ENCODE peak calls at places on chromosomes 2 and 18, in ten cellular contexts. One of them, this sample, is unnamed.

GRCh38 chr2:222423632-222424280 is 587 bp upstream of the SGPP2 start:
- DNase-seq in A172: no peak
- DNase-seq in activated T-helper 1 cell treated with anti-CD3 and anti-CD28 coated beads, Interleukin-2, amount 50 U/mL, for 16 hours: peak; percentile 34
- DNase-seq in NCI-H1694 treated with DMSO at 0.1 percent for 48 hours: no peak
- DNase-seq in coronary artery: no peak
- DNase-seq in HS-27A: no peak
- DNase-seq in neural crest cell: no peak
- DNase-seq in omental fat pad: peak; percentile 39
- DNase-seq in fibroblast of the conjunctiva: no peak
- DNase-seq in activated gamma-delta T cell treated with anti-CD3 and anti-CD28 coated beads, Interleukin-2, amount 50 U/mL, for 16 hours: no peak
- DNase-seq in this sample: no peak

GRCh38 chr18:48139427-48140347 is 209.2 kb upstream of the SMAD2 start:
- DNase-seq in A172: peak; percentile 60
- DNase-seq in activated T-helper 1 cell treated with anti-CD3 and anti-CD28 coated beads, Interleukin-2, amount 50 U/mL, for 16 hours: no peak
- DNase-seq in NCI-H1694 treated with DMSO at 0.1 percent for 48 hours: no peak
- DNase-seq in coronary artery: no peak
- DNase-seq in HS-27A: no peak
- DNase-seq in neural crest cell: no peak
- DNase-seq in omental fat pad: no peak
- DNase-seq in fibroblast of the conjunctiva: no peak
- DNase-seq in activated gamma-delta T cell treated with anti-CD3 and anti-CD28 coated beads, Interleukin-2, amount 50 U/mL, for 16 hours: no peak
- DNase-seq in this sample: no peak

GRCh38 chr2:237689569-237690131 is 62.3 kb downstream of the LRRFIP1 start:
- DNase-seq in A172: no peak
- DNase-seq in activated T-helper 1 cell treated with anti-CD3 and anti-CD28 coated beads, Interleukin-2, amount 50 U/mL, for 16 hours: no peak
- DNase-seq in NCI-H1694 treated with DMSO at 0.1 percent for 48 hours: no peak
- DNase-seq in coronary artery: no peak
- DNase-seq in HS-27A: no peak
- DNase-seq in neural crest cell: no peak
- DNase-seq in omental fat pad: no peak
- DNase-seq in fibroblast of the conjunctiva: no peak
- DNase-seq in activated gamma-delta T cell treated with anti-CD3 and anti-CD28 coated beads, Interleukin-2, amount 50 U/mL, for 16 hours: no peak
- DNase-seq in this sample: no peak

GRCh38 chr2:119064567-119064966 is 94.0 kb downstream of the C1QL2 start:
- DNase-seq in A172: no peak
- DNase-seq in activated T-helper 1 cell treated with anti-CD3 and anti-CD28 coated beads, Interleukin-2, amount 50 U/mL, for 16 hours: no peak
- DNase-seq in NCI-H1694 treated with DMSO at 0.1 percent for 48 hours: no peak
- DNase-seq in coronary artery: no peak
- DNase-seq in HS-27A: no peak
- DNase-seq in neural crest cell: no peak
- DNase-seq in omental fat pad: no peak
- DNase-seq in fibroblast of the conjunctiva: no peak
- DNase-seq in activated gamma-delta T cell treated with anti-CD3 and anti-CD28 coated beads, Interleukin-2, amount 50 U/mL, for 16 hours: no peak
- DNase-seq in this sample: no peak

GRCh38 chr18:3266062-3266608 is 4.2 kb downstream of the MYL12B start:
- DNase-seq in A172: no peak
- DNase-seq in activated T-helper 1 cell treated with anti-CD3 and anti-CD28 coated beads, Interleukin-2, amount 50 U/mL, for 16 hours: no peak
- DNase-seq in NCI-H1694 treated with DMSO at 0.1 percent for 48 hours: no peak
- DNase-seq in coronary artery: no peak
- DNase-seq in HS-27A: no peak
- DNase-seq in neural crest cell: no peak
- DNase-seq in omental fat pad: no peak
- DNase-seq in fibroblast of the conjunctiva: no peak
- DNase-seq in activated gamma-delta T cell treated with anti-CD3 and anti-CD28 coated beads, Interleukin-2, amount 50 U/mL, for 16 hours: no peak
- DNase-seq in this sample: no peak

GRCh38 chr18:40904295-40904694 is 1050.7 kb upstream of the PIK3C3 start:
- DNase-seq in A172: peak; percentile 23
- DNase-seq in activated T-helper 1 cell treated with anti-CD3 and anti-CD28 coated beads, Interleukin-2, amount 50 U/mL, for 16 hours: no peak
- DNase-seq in NCI-H1694 treated with DMSO at 0.1 percent for 48 hours: peak; percentile 77
- DNase-seq in coronary artery: no peak
- DNase-seq in HS-27A: no peak
- DNase-seq in neural crest cell: no peak
- DNase-seq in omental fat pad: no peak
- DNase-seq in fibroblast of the conjunctiva: no peak
- DNase-seq in activated gamma-delta T cell treated with anti-CD3 and anti-CD28 coated beads, Interleukin-2, amount 50 U/mL, for 16 hours: no peak
- DNase-seq in this sample: no peak

GRCh38 chr2:70385204-70385603 is 83.3 kb upstream of the FAM136A start:
- DNase-seq in A172: no peak
- DNase-seq in activated T-helper 1 cell treated with anti-CD3 and anti-CD28 coated beads, Interleukin-2, amount 50 U/mL, for 16 hours: no peak
- DNase-seq in NCI-H1694 treated with DMSO at 0.1 percent for 48 hours: no peak
- DNase-seq in coronary artery: no peak
- DNase-seq in HS-27A: no peak
- DNase-seq in neural crest cell: no peak
- DNase-seq in omental fat pad: no peak
- DNase-seq in fibroblast of the conjunctiva: no peak
- DNase-seq in activated gamma-delta T cell treated with anti-CD3 and anti-CD28 coated beads, Interleukin-2, amount 50 U/mL, for 16 hours: no peak
- DNase-seq in this sample: no peak

GRCh38 chr2:37456479-37456878 is 112.0 kb downstream of the QPCT start:
- DNase-seq in A172: peak; percentile 19
- DNase-seq in activated T-helper 1 cell treated with anti-CD3 and anti-CD28 coated beads, Interleukin-2, amount 50 U/mL, for 16 hours: no peak
- DNase-seq in NCI-H1694 treated with DMSO at 0.1 percent for 48 hours: no peak
- DNase-seq in coronary artery: no peak
- DNase-seq in HS-27A: no peak
- DNase-seq in neural crest cell: no peak
- DNase-seq in omental fat pad: no peak
- DNase-seq in fibroblast of the conjunctiva: no peak
- DNase-seq in activated gamma-delta T cell treated with anti-CD3 and anti-CD28 coated beads, Interleukin-2, amount 50 U/mL, for 16 hours: no peak
- DNase-seq in this sample: peak; percentile 27

GRCh38 chr2:207130958-207131521 is 34.7 kb downstream of the KLF7 start:
- DNase-seq in A172: no peak
- DNase-seq in activated T-helper 1 cell treated with anti-CD3 and anti-CD28 coated beads, Interleukin-2, amount 50 U/mL, for 16 hours: no peak
- DNase-seq in NCI-H1694 treated with DMSO at 0.1 percent for 48 hours: no peak
- DNase-seq in coronary artery: no peak
- DNase-seq in HS-27A: no peak
- DNase-seq in neural crest cell: no peak
- DNase-seq in omental fat pad: no peak
- DNase-seq in fibroblast of the conjunctiva: no peak
- DNase-seq in activated gamma-delta T cell treated with anti-CD3 and anti-CD28 coated beads, Interleukin-2, amount 50 U/mL, for 16 hours: no peak
- DNase-seq in this sample: no peak

GRCh38 chr18:76621184-76621583 is 126.1 kb upstream of the ZNF516 start:
- DNase-seq in A172: no peak
- DNase-seq in activated T-helper 1 cell treated with anti-CD3 and anti-CD28 coated beads, Interleukin-2, amount 50 U/mL, for 16 hours: no peak
- DNase-seq in NCI-H1694 treated with DMSO at 0.1 percent for 48 hours: no peak
- DNase-seq in coronary artery: no peak
- DNase-seq in HS-27A: no peak
- DNase-seq in neural crest cell: no peak
- DNase-seq in omental fat pad: no peak
- DNase-seq in fibroblast of the conjunctiva: no peak
- DNase-seq in activated gamma-delta T cell treated with anti-CD3 and anti-CD28 coated beads, Interleukin-2, amount 50 U/mL, for 16 hours: no peak
- DNase-seq in this sample: no peak

GRCh38 chr2:109563294-109563693 is 50.5 kb downstream of the SEPTIN10 start:
- DNase-seq in A172: no peak
- DNase-seq in activated T-helper 1 cell treated with anti-CD3 and anti-CD28 coated beads, Interleukin-2, amount 50 U/mL, for 16 hours: no peak
- DNase-seq in NCI-H1694 treated with DMSO at 0.1 percent for 48 hours: no peak
- DNase-seq in coronary artery: no peak
- DNase-seq in HS-27A: no peak
- DNase-seq in neural crest cell: no peak
- DNase-seq in omental fat pad: no peak
- DNase-seq in fibroblast of the conjunctiva: no peak
- DNase-seq in activated gamma-delta T cell treated with anti-CD3 and anti-CD28 coated beads, Interleukin-2, amount 50 U/mL, for 16 hours: no peak
- DNase-seq in this sample: no peak

GRCh38 chr2:134973241-134974146 is 54.9 kb downstream of the CCNT2 start:
- DNase-seq in A172: no peak
- DNase-seq in activated T-helper 1 cell treated with anti-CD3 and anti-CD28 coated beads, Interleukin-2, amount 50 U/mL, for 16 hours: no peak
- DNase-seq in NCI-H1694 treated with DMSO at 0.1 percent for 48 hours: no peak
- DNase-seq in coronary artery: no peak
- DNase-seq in HS-27A: no peak
- DNase-seq in neural crest cell: no peak
- DNase-seq in omental fat pad: no peak
- DNase-seq in fibroblast of the conjunctiva: no peak
- DNase-seq in activated gamma-delta T cell treated with anti-CD3 and anti-CD28 coated beads, Interleukin-2, amount 50 U/mL, for 16 hours: no peak
- DNase-seq in this sample: no peak

GRCh38 chr18:5388896-5389295 is 93.4 kb upstream of the ZBTB14 start:
- DNase-seq in A172: no peak
- DNase-seq in activated T-helper 1 cell treated with anti-CD3 and anti-CD28 coated beads, Interleukin-2, amount 50 U/mL, for 16 hours: no peak
- DNase-seq in NCI-H1694 treated with DMSO at 0.1 percent for 48 hours: no peak
- DNase-seq in coronary artery: no peak
- DNase-seq in HS-27A: no peak
- DNase-seq in neural crest cell: no peak
- DNase-seq in omental fat pad: no peak
- DNase-seq in fibroblast of the conjunctiva: no peak
- DNase-seq in activated gamma-delta T cell treated with anti-CD3 and anti-CD28 coated beads, Interleukin-2, amount 50 U/mL, for 16 hours: no peak
- DNase-seq in this sample: no peak

This sample was measured in central memory CD8-positive, alpha-beta T cell.